ENCODE peak calls at places on chromosomes 4 and X, in eight cellular contexts. E is NCI-H524, Q is NCI-H1930, T is ureter, U is psoas muscle, K is epithelial cell of esophagus, X is EL, N is GM04504. O is an unnamed sample.

GRCh38 chr4:81470456-81471327 is 1.0 kb downstream of the RASGEF1B start:
- DNase-seq in X (no peak), N (no peak), K (peak), U (no peak), E (peak), T (peak), Q (peak), O (no peak)

GRCh38 chr4:152099555-152099954 is 338.7 kb upstream of the GATB start:
- DNase-seq in X (no peak), Q (no peak), K (no peak), U (no peak), E (no peak), N (no peak), T (no peak), O (peak)

GRCh38 chrX:34401411-34401810 is 255.7 kb downstream of the TMEM47 start:
- DNase-seq in N (no peak), T (no peak), E (no peak), Q (no peak), X (no peak), K (no peak), U (no peak), O (no peak)

GRCh38 chr4:173448919-173449641 is 50.2 kb upstream of the SCRG1 start:
- DNase-seq in N (no peak), U (no peak), T (no peak), E (peak), Q (no peak), X (no peak), K (no peak), O (no peak)

GRCh38 chr4:109912706-109913621 is at the start of gene EGF:
- DNase-seq in X (peak), Q (no peak), N (no peak), T (no peak), K (peak), E (no peak), U (no peak), O (peak)

GRCh38 chrX:151538190-151539122 is 25.0 kb upstream of the PASD1 start:
- DNase-seq in T (no peak), E (no peak), X (no peak), K (peak), Q (no peak), N (no peak), U (no peak), O (no peak)

GRCh38 chr4:121900132-121900983 is 30.1 kb upstream of the BBS7 start:
- DNase-seq in E (no peak), N (peak), T (peak), Q (peak), X (peak), K (peak), U (no peak), O (peak)

GRCh38 chrX:5648941-5649568 is 579.6 kb downstream of the NLGN4X start:
- DNase-seq in X (no peak), N (no peak), T (no peak), Q (no peak), K (no peak), E (no peak), U (no peak), O (no peak)

GRCh38 chrX:124863303-124863702 is 456.4 kb upstream of the TEX13C start:
- DNase-seq in Q (no peak), E (no peak), T (no peak), X (no peak), U (no peak), N (no peak), K (no peak), O (no peak)

GRCh38 chr4:26161030-26161824 is 159.6 kb upstream of the RBPJ start:
- DNase-seq in Q (no peak), T (no peak), K (no peak), U (no peak), N (no peak), X (no peak), E (no peak), O (peak)

GRCh38 chrX:2552621-2553297 is 52.0 kb upstream of the DHRSX start:
- DNase-seq in E (no peak), T (no peak), N (peak), K (no peak), X (peak), Q (no peak), U (no peak), O (peak)

GRCh38 chrX:115174548-115174947 is 14.7 kb upstream of the RBMXL3 start:
- DNase-seq in K (no peak), E (no peak), Q (no peak), X (peak), U (no peak), N (no peak), T (no peak), O (peak)

GRCh38 chr4:67770422-67770821 is 16.2 kb upstream of the GNRHR start:
- DNase-seq in E (peak), K (peak), U (no peak), N (no peak), T (no peak), Q (peak), X (no peak), O (no peak)

GRCh38 chr4:147825451-147826287 is 93.8 kb downstream of the ARHGAP10 start:
- DNase-seq in X (no peak), E (no peak), T (peak), U (peak), Q (no peak), K (peak), N (no peak), O (peak)

GRCh38 chrX:136162827-136163427 is 15.6 kb downstream of the FHL1 start:
- DNase-seq in T (no peak), K (peak), Q (no peak), N (peak), U (peak), X (peak), E (peak), O (peak)

GRCh38 chr4:146436423-146437162 is 85.1 kb downstream of the SLC10A7 start:
- DNase-seq in X (no peak), N (no peak), E (no peak), K (peak), Q (no peak), T (no peak), U (no peak), O (no peak)

GRCh38 chr4:26074672-26075071 is 160.7 kb downstream of the SMIM20 start:
- DNase-seq in X (no peak), T (no peak), Q (no peak), N (no peak), E (no peak), K (no peak), U (no peak), O (no peak)

GRCh38 chr4:24770111-24770584 is 25.2 kb upstream of the SOD3 start:
- DNase-seq in N (peak), T (no peak), X (peak), K (peak), E (peak), U (no peak), Q (no peak), O (peak)

GRCh38 chr4:189162888-189163287 is 777.8 kb upstream of the FRG1 start:
- DNase-seq in X (no peak), K (no peak), U (no peak), N (no peak), Q (no peak), T (no peak), E (no peak), O (no peak)